ENCODE peak calls at places on chromosome 19, in nine cellular contexts. D is stimulated activated naive CD8-positive, alpha-beta T cell treated with anti-CD3 and anti-CD28 coated beads, Interleukin-15, amount 100 ng/mL, for 72 hours; M is activated CD4-positive, CD25-positive, alpha-beta regulatory T cell; J is anterior cingulate cortex; N is GM06990; X is MCF 10A; Y is HS-27A; C is activated CD4-positive, alpha-beta T cell treated with anti-CD3 and anti-CD28 coated beads, Interleukin-2, amount 10 ng/mL, durations not matched to agents 7 days and 5 days; L is A549. U is an unnamed sample.

GRCh38 chr19:13511947-13512346 is 5.7 kb upstream of the CACNA1A start:
- DNase-seq in D (no peak), M (no peak), J (no peak), N (no peak), X (no peak), Y (no peak), C (no peak), L (no peak), U (no peak)

GRCh38 chr19:6048808-6049405 is 61.4 kb downstream of the RFX2 start:
- DNase-seq in D (peak), M (peak), J (peak), N (peak), X (peak), Y (peak), C (peak), L (peak), U (peak)

GRCh38 chr19:2391118-2391725 is 31.2 kb downstream of the TMPRSS9 start:
- DNase-seq in D (peak), M (no peak), J (no peak), N (no peak), X (peak), Y (peak), C (peak), L (peak), U (peak)

GRCh38 chr19:58476498-58477015 is 405 bp downstream of the ZNF446 start:
- DNase-seq in D (no peak), M (no peak), J (no peak), N (no peak), X (peak), Y (no peak), C (no peak), L (no peak), U (no peak)

GRCh38 chr19:23294141-23294540 is 43.9 kb upstream of the ZNF724 start:
- DNase-seq in D (no peak), M (no peak), J (no peak), N (no peak), X (no peak), Y (no peak), C (no peak), L (no peak), U (no peak)

GRCh38 chr19:12880551-12881171 is 588 bp downstream of the DNASE2 start:
- DNase-seq in D (no peak), M (no peak), J (no peak), N (no peak), X (peak), Y (no peak), C (no peak), L (no peak), U (no peak)

GRCh38 chr19:40610396-40611064 is 9.4 kb downstream of the LTBP4 start:
- DNase-seq in D (no peak), M (peak), J (no peak), N (peak), X (peak), Y (no peak), C (peak), L (no peak), U (peak)

GRCh38 chr19:33948651-33949335 is 152.1 kb downstream of the KCTD15 start:
- DNase-seq in D (no peak), M (no peak), J (no peak), N (no peak), X (no peak), Y (no peak), C (no peak), L (no peak), U (no peak)

GRCh38 chr19:54518844-54519243 is 16.2 kb downstream of the LAIR2 start:
- DNase-seq in D (peak), M (no peak), J (no peak), N (peak), X (no peak), Y (no peak), C (peak), L (no peak), U (peak)

GRCh38 chr19:2084993-2085720 is 11.0 kb downstream of the MOB3A start:
- DNase-seq in D (peak), M (peak), J (no peak), N (peak), X (peak), Y (no peak), C (peak), L (no peak), U (peak)

GRCh38 chr19:18223860-18224524 is 2.2 kb downstream of the PDE4C start:
- DNase-seq in D (peak), M (no peak), J (no peak), N (peak), X (peak), Y (no peak), C (no peak), L (no peak), U (no peak)

GRCh38 chr19:23346696-23347095 is 48.6 kb downstream of the ZNF91 start:
- DNase-seq in D (no peak), M (no peak), J (no peak), N (no peak), X (no peak), Y (no peak), C (no peak), L (no peak), U (no peak)

GRCh38 chr19:51386882-51387520 is 773 bp downstream of the LIM2 start:
- DNase-seq in D (no peak), M (no peak), J (no peak), N (no peak), X (no peak), Y (no peak), C (no peak), L (no peak), U (no peak)

GRCh38 chr19:4138445-4138844 is 14.5 kb upstream of the MAP2K2 start:
- DNase-seq in D (no peak), M (no peak), J (no peak), N (no peak), X (no peak), Y (no peak), C (no peak), L (no peak), U (no peak)

GRCh38 chr19:56295531-56296455 is 18.8 kb downstream of the ZSCAN5A start:
- DNase-seq in D (no peak), M (no peak), J (no peak), N (no peak), X (peak), Y (no peak), C (no peak), L (no peak), U (peak)

GRCh38 chr19:18297308-18297707 is 15.9 kb upstream of the JUND start:
- DNase-seq in D (no peak), M (no peak), J (no peak), N (no peak), X (no peak), Y (no peak), C (no peak), L (no peak), U (no peak)

GRCh38 chr19:51327066-51327985 is 14.6 kb downstream of the VSIG10L start:
- DNase-seq in D (peak), M (peak), J (no peak), N (peak), X (no peak), Y (no peak), C (peak), L (peak), U (no peak)

GRCh38 chr19:1295169-1296012 is 9.7 kb downstream of the EFNA2 start:
- DNase-seq in D (no peak), M (peak), J (no peak), N (no peak), X (no peak), Y (no peak), C (peak), L (no peak), U (no peak)

GRCh38 chr19:16371540-16371986 is 46.9 kb downstream of the KLF2 start:
- DNase-seq in D (peak), M (peak), J (no peak), N (peak), X (no peak), Y (no peak), C (peak), L (no peak), U (no peak)

GRCh38 chr19:1860133-1860775 is 3.1 kb downstream of the KLF16 start:
- DNase-seq in D (no peak), M (no peak), J (peak), N (no peak), X (peak), Y (no peak), C (peak), L (no peak), U (peak)

GRCh38 chr19:31572671-31573298 is 223.5 kb upstream of the TSHZ3 start:
- DNase-seq in D (no peak), M (no peak), J (no peak), N (no peak), X (no peak), Y (no peak), C (no peak), L (no peak), U (no peak)

GRCh38 chr19:5057860-5058259 is 88.9 kb downstream of the KDM4B start:
- DNase-seq in D (no peak), M (no peak), J (no peak), N (no peak), X (peak), Y (no peak), C (no peak), L (peak), U (peak)

GRCh38 chr19:16342002-16342715 is 17.5 kb downstream of the KLF2 start:
- DNase-seq in D (peak), M (no peak), J (no peak), N (peak), X (no peak), Y (no peak), C (peak), L (no peak), U (no peak)

GRCh38 chr19:31670931-31671330 is 321.7 kb upstream of the TSHZ3 start:
- DNase-seq in D (no peak), M (no peak), J (no peak), N (no peak), X (no peak), Y (no peak), C (no peak), L (no peak), U (no peak)

GRCh38 chr19:49912965-49913685 is 15.9 kb upstream of the ATF5 start:
- DNase-seq in D (no peak), M (no peak), J (peak), N (no peak), X (no peak), Y (no peak), C (no peak), L (no peak), U (no peak)

GRCh38 chr19:5494780-5495179 is 39.6 kb downstream of the ZNRF4 start:
- DNase-seq in D (no peak), M (no peak), J (no peak), N (no peak), X (no peak), Y (no peak), C (no peak), L (no peak), U (no peak)

GRCh38 chr19:6091771-6092291 is 18.5 kb downstream of the RFX2 start:
- DNase-seq in D (no peak), M (no peak), J (no peak), N (no peak), X (no peak), Y (no peak), C (no peak), L (no peak), U (no peak)

GRCh38 chr19:2905918-2906519 is 5.3 kb downstream of the ZNF57 start:
- DNase-seq in D (no peak), M (no peak), J (no peak), N (no peak), X (no peak), Y (no peak), C (no peak), L (no peak), U (no peak)

GRCh38 chr19:13094285-13094595 is 8.4 kb downstream of the LYL1 start:
- DNase-seq in D (no peak), M (no peak), J (no peak), N (no peak), X (no peak), Y (no peak), C (no peak), L (no peak), U (no peak)

GRCh38 chr19:44745887-44746600 is 2.5 kb upstream of the BCL3 start:
- DNase-seq in D (no peak), M (no peak), J (no peak), N (no peak), X (no peak), Y (no peak), C (no peak), L (no peak), U (no peak)